ENCODE peak calls at places on chromosome 1, in nine cellular contexts. P is GM12878, U is H1, E is A549, C is SK-N-SH, N is ovary, W is transverse colon, O is sigmoid colon, R is HepG2. Y is an unnamed sample.

GRCh38 chr1:116664366-116664983 is 3.1 kb downstream of the IGSF3 start:
- DNase-seq in W (no peak), P (no peak), N (no peak), O (no peak), C (no peak), E (no peak), R (no peak), U (no peak), Y (no peak)

GRCh38 chr1:121595089-121595488 is 410.3 kb downstream of the SRGAP2C start:
- DNase-seq in R (peak), C (no peak), E (no peak), P (no peak), O (no peak), U (no peak), N (no peak), W (no peak), Y (no peak)

GRCh38 chr1:84146375-84147032 is 2.4 kb downstream of the PRKACB start:
- DNase-seq in U (no peak), C (no peak), E (no peak), N (no peak), R (no peak), O (no peak), P (no peak), W (no peak), Y (no peak)

GRCh38 chr1:153465728-153466625 is 5.5 kb upstream of the S100A7 start:
- DNase-seq in N (peak), R (peak), P (no peak), W (peak), C (peak), O (peak), E (peak), U (peak), Y (peak)

GRCh38 chr1:15810073-15810472 is 2.6 kb upstream of the UQCRHL start:
- DNase-seq in N (no peak), E (no peak), O (no peak), R (no peak), U (no peak), C (no peak), P (no peak), W (no peak), Y (no peak)

GRCh38 chr1:95953005-95953404 is 719.0 kb downstream of the RWDD3 start:
- DNase-seq in E (no peak), N (no peak), R (no peak), O (no peak), C (peak), P (no peak), U (no peak), W (no peak), Y (no peak)

GRCh38 chr1:65255088-65256050 is 54.0 kb upstream of the DNAJC6 start:
- DNase-seq in N (no peak), W (no peak), U (peak), O (no peak), P (no peak), C (peak), R (no peak), E (no peak), Y (no peak)

GRCh38 chr1:168806955-168807354 is 77.9 kb upstream of the DPT start:
- DNase-seq in P (no peak), R (peak), C (no peak), U (no peak), N (no peak), O (no peak), W (no peak), E (no peak), Y (no peak)

GRCh38 chr1:244100691-244101453 is 49.8 kb downstream of the ZBTB18 start:
- DNase-seq in P (no peak), E (no peak), W (no peak), R (no peak), N (no peak), C (no peak), U (no peak), O (no peak), Y (no peak)

GRCh38 chr1:228344631-228345072 is 62.0 kb downstream of the TRIM11 start:
- DNase-seq in O (peak), N (peak), W (peak), R (no peak), E (no peak), P (no peak), U (peak), C (no peak), Y (no peak)

GRCh38 chr1:242401937-242402336 is 122.6 kb downstream of the PLD5 start:
- DNase-seq in P (no peak), E (no peak), C (peak), W (no peak), R (no peak), N (no peak), U (no peak), O (no peak), Y (no peak)

GRCh38 chr1:108831225-108831624 is 25.7 kb downstream of the AKNAD1 start:
- DNase-seq in P (no peak), U (no peak), E (no peak), R (no peak), N (no peak), W (no peak), O (no peak), C (no peak), Y (peak)

GRCh38 chr1:96492236-96492635 is 229.3 kb upstream of the PTBP2 start:
- DNase-seq in R (no peak), W (no peak), N (no peak), U (no peak), P (no peak), E (no peak), O (no peak), C (no peak), Y (no peak)

GRCh38 chr1:158116768-158117167 is 63.9 kb upstream of the CD1D start:
- DNase-seq in O (no peak), E (no peak), N (no peak), R (no peak), C (no peak), U (no peak), W (no peak), P (no peak), Y (no peak)

GRCh38 chr1:226912587-226913176 is 27.4 kb upstream of the COQ8A start:
- DNase-seq in R (peak), N (peak), C (no peak), E (peak), P (peak), W (peak), O (peak), U (peak), Y (no peak)

GRCh38 chr1:109089242-109090015 is 1.1 kb upstream of the TMEM167B start:
- DNase-seq in U (peak), O (peak), P (no peak), C (peak), W (peak), N (no peak), E (peak), R (peak), Y (no peak)

GRCh38 chr1:158933621-158934020 is 2.3 kb downstream of the PYHIN1 start:
- DNase-seq in R (no peak), O (no peak), W (no peak), U (no peak), P (no peak), E (no peak), C (no peak), N (no peak), Y (no peak)

GRCh38 chr1:155504207-155504606 is 58.4 kb downstream of the ASH1L start:
- DNase-seq in W (no peak), E (peak), O (no peak), P (no peak), N (no peak), U (no peak), C (peak), R (peak), Y (no peak)

GRCh38 chr1:59115865-59116264 is 181.0 kb upstream of the FGGY start:
- DNase-seq in W (no peak), N (no peak), C (no peak), U (no peak), E (no peak), O (no peak), P (no peak), R (no peak), Y (no peak)

GRCh38 chr1:24704411-24705259 is 40.6 kb upstream of the CLIC4 start:
- DNase-seq in P (no peak), O (no peak), U (no peak), N (no peak), W (no peak), R (no peak), E (peak), C (peak), Y (no peak)

GRCh38 chr1:186828612-186829542 is at the start of gene PLA2G4A:
- DNase-seq in R (no peak), W (peak), E (peak), U (no peak), N (peak), P (no peak), O (peak), C (no peak), Y (peak)

GRCh38 chr1:7207875-7208646 is 422.8 kb downstream of the CAMTA1 start:
- DNase-seq in P (no peak), U (peak), R (peak), W (peak), C (peak), O (no peak), E (peak), N (no peak), Y (no peak)
- TF ChIP-seq EP300 in P (no peak), U (no peak), R (no peak), W (no peak), C (no peak), O (no peak), E (no peak), N (no peak), Y (no peak)

GRCh38 chr1:26389604-26390247 is 17.2 kb upstream of the ZNF683 start:
- DNase-seq in E (no peak), C (no peak), O (no peak), U (no peak), W (no peak), N (no peak), R (no peak), P (no peak), Y (no peak)

GRCh38 chr1:26387447-26387846 is 14.9 kb upstream of the ZNF683 start:
- DNase-seq in E (no peak), U (no peak), O (no peak), W (peak), R (peak), C (no peak), P (no peak), N (no peak), Y (no peak)

GRCh38 chr1:26388791-26389445 is 16.4 kb upstream of the ZNF683 start:
- DNase-seq in O (no peak), U (no peak), E (no peak), C (no peak), R (no peak), N (no peak), W (no peak), P (no peak), Y (no peak)

DNA sequence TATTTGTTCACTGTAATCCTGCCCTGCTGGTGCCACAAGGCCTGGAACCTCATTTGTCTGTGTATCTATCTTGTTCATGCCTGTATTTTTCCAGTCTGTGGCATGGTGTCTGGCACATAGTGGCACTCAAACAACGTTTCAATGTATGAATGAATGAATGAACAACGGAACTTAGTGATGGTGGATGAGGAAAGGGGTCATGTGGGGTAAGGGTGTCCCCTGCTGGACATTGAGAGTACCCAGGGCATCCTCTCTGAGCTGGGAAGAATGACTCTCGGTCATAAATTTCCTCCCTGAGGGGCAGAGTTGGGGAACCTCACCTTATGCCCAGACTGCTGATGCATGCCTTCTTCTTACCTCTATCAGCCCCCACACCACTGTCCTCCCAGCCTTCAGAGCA is 18.9 kb upstream of the ZNF683 start:
- DNase-seq in C (peak), U (no peak), R (peak), E (peak), W (no peak), N (no peak), P (no peak), O (no peak), Y (no peak)
- TF ChIP-seq CTCF in C (peak), U (peak), R (peak), E (peak), W (no peak), N (no peak), P (peak), O (no peak), Y (no peak)

GRCh38 chr1:32005522-32005921 is 8.1 kb upstream of the KHDRBS1 start:
- DNase-seq in P (peak), R (no peak), C (no peak), O (no peak), W (no peak), E (no peak), U (no peak), N (no peak), Y (no peak)
- TF ChIP-seq EP300 in P (no peak), R (no peak), C (no peak), O (no peak), W (no peak), E (no peak), U (no peak), N (no peak), Y (no peak)

GRCh38 chr1:21509351-21510112 is at the start of gene ALPL:
- DNase-seq in E (no peak), C (no peak), U (peak), P (no peak), O (no peak), N (no peak), R (no peak), W (no peak), Y (no peak)

GRCh38 chr1:21510113-21510493 is 880 bp downstream of the ALPL start:
- DNase-seq in N (no peak), P (no peak), O (no peak), R (no peak), W (no peak), U (peak), E (no peak), C (no peak), Y (no peak)

GRCh38 chr1:21508580-21509350 is 458 bp upstream of the ALPL start:
- DNase-seq in W (peak), C (peak), U (peak), N (peak), R (no peak), P (no peak), E (peak), O (no peak), Y (peak)

GRCh38 chr1:21511579-21512522 is 2.6 kb downstream of the ALPL start:
- DNase-seq in P (no peak), W (peak), E (no peak), R (no peak), U (no peak), C (no peak), N (no peak), O (peak), Y (peak)

GRCh38 chr1:21510885-21511578 is 1.8 kb downstream of the ALPL start:
- DNase-seq in E (no peak), C (no peak), W (no peak), U (no peak), P (no peak), O (no peak), N (no peak), R (no peak), Y (no peak)
- TF ChIP-seq CTCF in E (no peak), C (no peak), W (no peak), U (peak), P (no peak), O (no peak), N (no peak), R (peak), Y (no peak)

DNA sequence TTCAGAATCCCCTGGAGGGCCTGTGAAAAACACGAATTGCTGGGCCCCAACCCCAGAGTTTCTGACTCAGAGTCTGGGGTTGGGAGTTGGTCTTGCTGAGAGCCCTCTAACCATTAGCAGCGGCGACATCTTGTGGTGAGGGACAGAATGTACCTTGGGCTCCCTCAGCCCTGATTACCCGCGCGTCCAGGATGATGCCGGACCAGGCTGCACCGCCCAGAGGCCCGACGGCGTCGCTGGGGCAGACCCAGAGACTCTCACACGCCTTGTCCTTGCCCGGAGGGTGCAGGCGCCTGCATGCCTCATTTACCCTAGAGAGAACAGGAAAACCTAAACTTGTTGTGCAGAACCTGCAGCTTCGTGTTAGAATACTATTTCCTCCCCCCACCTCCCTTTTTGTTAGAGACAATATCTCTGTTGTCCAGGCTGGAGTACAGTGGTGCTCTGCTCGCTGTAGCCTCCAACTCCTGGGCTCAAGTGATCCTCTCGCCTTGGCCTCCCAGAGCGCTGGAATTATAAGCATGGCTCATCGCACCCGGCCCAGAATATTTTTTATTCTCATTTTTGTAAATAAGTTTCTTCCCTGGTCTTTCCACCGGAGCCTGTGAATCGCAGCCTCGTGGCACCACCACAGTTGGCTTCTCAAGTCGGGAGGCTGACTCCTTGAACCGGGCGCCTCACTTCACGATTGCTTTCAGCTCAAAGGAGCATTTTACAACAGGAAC is 22.2 kb upstream of the RD3 start:
- DNase-seq in P (no peak), W (peak), E (peak), R (peak), C (peak), O (peak), U (peak), N (peak), Y (peak)
- TF ChIP-seq EP300 in P (no peak), W (no peak), E (no peak), R (no peak), C (no peak), O (no peak), U (no peak), N (no peak), Y (no peak)

GRCh38 chr1:206808615-206809014 is 36.3 kb upstream of the IL10 start:
- DNase-seq in E (no peak), W (peak), C (no peak), P (no peak), R (peak), N (no peak), O (no peak), U (no peak), Y (peak)
- TF ChIP-seq CTCF in E (no peak), W (no peak), C (peak), P (peak), R (peak), N (no peak), O (no peak), U (peak), Y (no peak)

DNA sequence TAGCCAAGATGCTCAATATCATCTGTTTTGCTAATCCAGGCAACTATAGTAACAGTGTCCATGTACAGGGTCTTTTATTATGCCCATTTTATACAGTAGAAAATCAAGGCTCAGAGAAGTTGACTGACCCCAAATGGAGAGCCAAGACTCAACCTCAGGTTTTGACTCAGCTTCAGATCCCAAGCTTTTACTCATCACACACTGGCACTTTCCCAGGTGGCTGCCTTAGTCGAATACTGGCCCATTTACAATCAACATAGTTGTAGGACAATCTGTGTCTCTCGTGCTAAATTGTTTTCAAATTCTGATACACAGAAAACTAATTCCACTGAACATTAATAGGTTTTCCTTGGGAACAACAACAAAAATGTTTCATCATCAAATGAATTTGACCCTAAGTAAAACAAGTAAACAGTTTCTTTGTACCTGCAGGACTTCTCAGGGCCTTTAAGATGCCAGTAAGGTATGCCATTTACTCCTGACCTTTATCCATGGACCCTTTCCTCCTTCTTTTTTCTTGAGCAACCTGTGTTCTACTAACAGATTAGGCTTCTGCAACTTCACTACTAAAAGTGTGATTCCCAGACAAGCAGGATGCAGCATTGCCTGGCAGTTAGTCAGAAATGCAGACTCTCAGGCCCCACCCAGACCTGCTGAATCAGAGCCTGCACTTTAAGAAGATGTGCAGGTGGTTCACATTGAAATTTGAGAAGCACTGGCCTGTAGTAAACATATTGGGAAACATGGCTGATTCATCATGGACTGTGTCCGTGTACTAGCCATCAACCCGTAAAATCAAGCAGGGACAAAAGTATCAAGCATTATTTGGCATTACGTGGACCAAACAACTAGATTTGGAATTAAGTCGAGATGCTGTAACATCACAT is 128.8 kb downstream of the RRAGC start:
- DNase-seq in N (no peak), R (no peak), O (no peak), P (no peak), E (no peak), U (no peak), W (no peak), C (no peak), Y (no peak)
- TF ChIP-seq EP300 in N (no peak), R (no peak), O (no peak), P (no peak), E (no peak), U (no peak), W (no peak), C (no peak), Y (no peak)

GRCh38 chr1:180190091-180190490 is 35.4 kb downstream of the QSOX1 start:
- DNase-seq in W (no peak), P (no peak), R (no peak), E (no peak), N (no peak), C (no peak), O (no peak), U (no peak), Y (no peak)

GRCh38 chr1:180186831-180187230 is 32.2 kb downstream of the QSOX1 start:
- DNase-seq in U (no peak), N (no peak), W (no peak), C (no peak), O (no peak), R (no peak), E (no peak), P (no peak), Y (no peak)

GRCh38 chr1:180187626-180188025 is 33.0 kb downstream of the QSOX1 start:
- DNase-seq in R (no peak), E (no peak), P (no peak), C (no peak), U (no peak), O (no peak), N (no peak), W (no peak), Y (no peak)

GRCh38 chr1:180188679-180189175 is 34.1 kb downstream of the QSOX1 start:
- DNase-seq in E (no peak), P (no peak), C (no peak), W (no peak), O (no peak), U (no peak), N (no peak), R (no peak), Y (no peak)

DNA sequence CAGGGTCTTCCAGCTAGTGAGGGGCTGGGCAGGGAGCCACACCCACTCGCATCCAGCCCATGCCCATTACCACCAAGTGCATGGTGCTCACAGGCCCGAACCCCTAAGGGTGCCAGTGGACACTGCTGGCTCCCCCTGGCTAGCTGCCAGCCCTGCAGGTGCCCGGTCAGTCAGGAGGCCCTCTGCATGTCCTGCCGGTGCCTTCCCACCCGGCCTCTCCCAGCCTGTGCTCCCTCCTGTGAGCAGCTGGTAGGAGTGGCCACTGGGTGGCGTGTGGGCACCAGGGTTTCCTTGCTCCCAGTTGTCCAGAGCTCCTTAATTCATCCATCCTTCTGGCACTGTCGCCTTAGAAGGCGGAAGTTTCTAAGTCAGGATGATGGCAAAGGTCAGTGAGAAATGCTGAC is 33.4 kb downstream of the QSOX1 start:
- DNase-seq in E (peak), U (peak), N (peak), C (peak), P (no peak), W (peak), O (no peak), R (peak), Y (peak)
- TF ChIP-seq CTCF in E (peak), U (peak), N (no peak), C (peak), P (peak), W (peak), O (peak), R (peak), Y (peak)

Y was measured in tibial nerve.